ENCODE peak calls at places on chromosomes 6 and 20, in six cellular contexts. N is Karpas-422; J is T1000; W is stimulated activated CD4-positive, alpha-beta T cell treated with anti-CD3 and anti-CD28 coated beads, Interleukin-1b, Interleukin-23, amount 100 ng/mL, for 1 hour; M is activated T-helper 9 cell treated with anti-CD3 and anti-CD28 coated beads, Interleukin-2, amount 50 U/mL, for 16 hours; L is CD8-positive, alpha-beta T cell. H is an unnamed sample.

GRCh38 chr20:24350923-24351368 is 118.5 kb upstream of the SYNDIG1 start:
- DNase-seq in N (no peak), J (no peak), W (no peak), M (no peak), L (no peak), H (no peak)

GRCh38 chr6:16146527-16146955 is 17.7 kb downstream of the MYLIP start:
- DNase-seq in N (no peak), J (no peak), W (no peak), M (no peak), L (no peak), H (no peak)

GRCh38 chr20:44404204-44405181 is 49.0 kb downstream of the HNF4A start:
- DNase-seq in N (no peak), J (no peak), W (no peak), M (no peak), L (no peak), H (no peak)

GRCh38 chr6:6656287-6656686 is 67.8 kb downstream of the LY86 start:
- DNase-seq in N (no peak), J (no peak), W (no peak), M (no peak), L (no peak), H (no peak)

GRCh38 chr20:58880441-58880840 is 27.9 kb downstream of the GNAS start:
- DNase-seq in N (no peak), J (no peak), W (no peak), M (no peak), L (no peak), H (no peak)

GRCh38 chr6:133621751-133622150 is 267.2 kb upstream of the TCF21 start:
- DNase-seq in N (no peak), J (no peak), W (no peak), M (no peak), L (no peak), H (no peak)

GRCh38 chr6:31222496-31222895 is 49.4 kb downstream of the HLA-C start:
- DNase-seq in N (no peak), J (no peak), W (no peak), M (no peak), L (no peak), H (no peak)

GRCh38 chr20:46324960-46325703 is 16.8 kb upstream of the CDH22 start:
- DNase-seq in N (peak), J (no peak), W (no peak), M (no peak), L (no peak), H (no peak)

GRCh38 chr20:54221383-54221782 is 13.5 kb downstream of the PFDN4 start:
- DNase-seq in N (no peak), J (no peak), W (no peak), M (no peak), L (no peak), H (no peak)

GRCh38 chr6:159941286-159942113 is 27.4 kb upstream of the IGF2R start:
- DNase-seq in N (peak), J (no peak), W (no peak), M (no peak), L (no peak), H (no peak)

GRCh38 chr20:45034436-45034835 is 66.5 kb downstream of the KCNS1 start:
- DNase-seq in N (no peak), J (no peak), W (no peak), M (no peak), L (no peak), H (no peak)

GRCh38 chr20:45322952-45323383 is 14.9 kb upstream of the MATN4 start:
- DNase-seq in N (peak), J (peak), W (no peak), M (no peak), L (no peak), H (no peak)

GRCh38 chr20:496126-496696 is 33.9 kb upstream of the TBC1D20 start:
- DNase-seq in N (no peak), J (no peak), W (no peak), M (no peak), L (no peak), H (no peak)

GRCh38 chr6:131368077-131368911 is 204.7 kb upstream of the ARG1 start:
- DNase-seq in N (no peak), J (no peak), W (no peak), M (no peak), L (no peak), H (no peak)

GRCh38 chr6:120274547-120274946 is 925.0 kb upstream of the MAN1A1 start:
- DNase-seq in N (no peak), J (no peak), W (no peak), M (no peak), L (no peak), H (no peak)

GRCh38 chr6:89321571-89321970 is 6.5 kb upstream of the GABRR2 start:
- DNase-seq in N (no peak), J (no peak), W (no peak), M (no peak), L (no peak), H (no peak)

GRCh38 chr20:19812696-19813095 is 54.6 kb downstream of the RIN2 start:
- DNase-seq in N (no peak), J (no peak), W (no peak), M (no peak), L (no peak), H (no peak)

GRCh38 chr20:62311832-62312661 is 9.2 kb downstream of the ADRM1 start:
- DNase-seq in N (no peak), J (no peak), W (no peak), M (no peak), L (no peak), H (no peak)

GRCh38 chr20:41167481-41168253 is 30.3 kb downstream of the PLCG1 start:
- DNase-seq in N (no peak), J (no peak), W (no peak), M (no peak), L (no peak), H (no peak)

GRCh38 chr6:3867616-3868502 is 18.7 kb downstream of the FAM50B start:
- DNase-seq in N (no peak), J (no peak), W (no peak), M (no peak), L (no peak), H (no peak)

GRCh38 chr6:170243791-170244291 is 47.0 kb downstream of the DLL1 start:
- DNase-seq in N (no peak), J (no peak), W (no peak), M (no peak), L (no peak), H (no peak)

GRCh38 chr6:85405175-85405852 is 44.6 kb upstream of the NT5E start:
- DNase-seq in N (no peak), J (no peak), W (no peak), M (no peak), L (no peak), H (no peak)

GRCh38 chr20:35145141-35145564 is 2.0 kb downstream of the EDEM2 start:
- DNase-seq in N (peak), J (peak), W (no peak), M (no peak), L (no peak), H (no peak)

GRCh38 chr6:108432792-108433191 is 127.9 kb upstream of the FOXO3 start:
- DNase-seq in N (no peak), J (no peak), W (no peak), M (no peak), L (no peak), H (no peak)

GRCh38 chr20:57743450-57744095 is 33.8 kb upstream of the PMEPA1 start:
- DNase-seq in N (no peak), J (no peak), W (no peak), M (no peak), L (no peak), H (no peak)

GRCh38 chr20:17934141-17934862 is 34.3 kb downstream of the SNX5 start:
- DNase-seq in N (no peak), J (peak), W (no peak), M (no peak), L (no peak), H (no peak)

GRCh38 chr20:43750774-43751166 is 24.0 kb upstream of the GTSF1L start:
- DNase-seq in N (no peak), J (no peak), W (no peak), M (no peak), L (no peak), H (no peak)

GRCh38 chr20:37518606-37519507 is 2.2 kb upstream of the NNAT start:
- DNase-seq in N (no peak), J (no peak), W (no peak), M (no peak), L (no peak), H (no peak)

GRCh38 chr6:124699038-124699437 is 263.2 kb upstream of the RNF217 start:
- DNase-seq in N (no peak), J (no peak), W (no peak), M (no peak), L (no peak), H (no peak)

GRCh38 chr6:142297996-142298753 is 3.6 kb upstream of the ADGRG6 start:
- DNase-seq in N (no peak), J (no peak), W (no peak), M (no peak), L (no peak), H (no peak)

GRCh38 chr6:15266423-15266996 is 20.6 kb downstream of the JARID2 start:
- DNase-seq in N (no peak), J (no peak), W (no peak), M (no peak), L (no peak), H (no peak)

GRCh38 chr20:17654649-17655285 is 27.3 kb downstream of the RRBP1 start:
- DNase-seq in N (no peak), J (no peak), W (no peak), M (no peak), L (no peak), H (no peak)

GRCh38 chr20:50379049-50379990 is 130.9 kb upstream of the PTPN1 start:
- DNase-seq in N (no peak), J (peak), W (no peak), M (no peak), L (no peak), H (peak)

GRCh38 chr20:59939052-59939878 is 840 bp downstream of the PPP1R3D start:
- DNase-seq in N (no peak), J (no peak), W (no peak), M (no peak), L (no peak), H (no peak)

GRCh38 chr6:147726342-147726741 is 217.9 kb downstream of the SAMD5 start:
- DNase-seq in N (no peak), J (no peak), W (no peak), M (no peak), L (no peak), H (no peak)

GRCh38 chr6:112310439-112311154 is 36.5 kb upstream of the RFPL4B start:
- DNase-seq in N (no peak), J (no peak), W (no peak), M (no peak), L (no peak), H (no peak)

GRCh38 chr6:3088853-3089445 is 20.7 kb downstream of the RIPK1 start:
- DNase-seq in N (no peak), J (no peak), W (no peak), M (no peak), L (no peak), H (no peak)

GRCh38 chr6:134447883-134448387 is 130.0 kb upstream of the SGK1 start:
- DNase-seq in N (no peak), J (no peak), W (no peak), M (no peak), L (no peak), H (no peak)

GRCh38 chr6:7414811-7415210 is 25.2 kb downstream of the RIOK1 start:
- DNase-seq in N (no peak), J (no peak), W (no peak), M (no peak), L (no peak), H (no peak)